ENCODE peak calls at places on chromosomes 12 and 14, in four cellular contexts. X is K562, A is HepG2, E is GM12878. O is an unnamed sample.

GRCh38 chr14:93981316-93981715 is 4.9 kb upstream of the ASB2 start:
- DNase-seq in E (no peak), X (no peak), A (no peak), O (no peak)

GRCh38 chr12:22667122-22667521 is 42.2 kb downstream of the ETNK1 start:
- DNase-seq in E (no peak), A (no peak), X (no peak), O (no peak)

GRCh38 chr12:97380440-97380839 is 82.2 kb upstream of the RMST start:
- DNase-seq in X (no peak), A (peak; percentile 63), E (no peak), O (no peak)

GRCh38 chr14:22164616-22165015 is 424.4 kb downstream of the DAD1 start:
- DNase-seq in A (no peak), E (no peak), X (no peak), O (no peak)

GRCh38 chr12:51970904-51971646 is 19.6 kb downstream of the ACVR1B start:
- DNase-seq in X (peak; percentile 59), E (peak; percentile 93), A (peak; percentile 45), O (peak; percentile 63)

GRCh38 chr12:40012709-40013108 is 93.2 kb downstream of the SLC2A13 start:
- DNase-seq in A (no peak), E (no peak), X (no peak), O (no peak)

GRCh38 chr12:66055837-66056319 is 74.7 kb downstream of the LLPH start:
- DNase-seq in E (peak; percentile 76), X (no peak), A (peak; percentile 50), O (no peak)

GRCh38 chr14:102795060-102795925 is 18.0 kb downstream of the TRAF3 start:
- DNase-seq in X (no peak), E (no peak), A (peak; percentile 82), O (no peak)

GRCh38 chr12:47214771-47215170 is 135.0 kb upstream of the AMIGO2 start:
- DNase-seq in X (no peak), E (no peak), A (no peak), O (no peak)

GRCh38 chr14:33464563-33464962 is 486.3 kb downstream of the EGLN3 start:
- DNase-seq in A (no peak), E (no peak), X (no peak), O (no peak)

GRCh38 chr14:64946310-64947045 is 3.9 kb upstream of the GPX2 start:
- DNase-seq in X (no peak), A (no peak), E (no peak), O (no peak)

GRCh38 chr14:29528889-29529288 is 398.8 kb downstream of the PRKD1 start:
- DNase-seq in E (no peak), A (no peak), X (no peak), O (no peak)
- TF ChIP-seq TCF7 in E (no peak), A (no peak), X (no peak), O (no peak)

GRCh38 chr12:75960086-75960910 is 71.3 kb downstream of the PHLDA1 start:
- DNase-seq in E (no peak), A (peak; percentile 81), X (no peak), O (peak; percentile 77)

GRCh38 chr12:75965661-75966060 is 65.9 kb downstream of the PHLDA1 start:
- DNase-seq in X (no peak), E (no peak), A (no peak), O (no peak)

GRCh38 chr12:75960954-75961661 is 70.5 kb downstream of the PHLDA1 start:
- DNase-seq in A (no peak), X (no peak), E (no peak), O (no peak)

GRCh38 chr12:75961878-75962277 is 69.7 kb downstream of the PHLDA1 start:
- DNase-seq in E (no peak), A (no peak), X (no peak), O (no peak)

DNA sequence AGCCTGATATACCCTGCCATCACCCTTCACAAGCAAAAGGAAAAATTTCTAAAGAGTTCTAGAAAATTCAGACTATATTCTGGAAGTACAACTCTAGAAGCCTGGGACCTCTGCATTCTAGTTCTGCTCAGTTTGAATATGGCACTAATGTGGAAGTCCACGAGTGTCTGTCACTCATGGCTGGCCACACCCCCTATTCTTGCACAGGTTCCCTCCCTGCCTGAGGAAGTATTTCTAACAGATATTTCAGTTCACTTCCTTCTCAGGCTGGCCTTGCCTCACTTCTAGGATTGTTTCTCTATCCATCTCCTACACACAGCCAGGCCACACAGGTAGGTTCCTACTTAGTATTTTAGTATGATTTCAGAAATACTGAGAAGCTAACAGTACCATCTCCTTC is 67.4 kb downstream of the PHLDA1 start:
- DNase-seq in E (no peak), X (no peak), A (no peak), O (no peak)
- TF ChIP-seq TCF7 in E (no peak), X (no peak), A (no peak), O (no peak)

GRCh38 chr12:56127888-56128668 is at the start of gene ESYT1:
- DNase-seq in X (peak; percentile 95), A (peak; percentile 100), E (peak; percentile 98), O (peak; percentile 99)

GRCh38 chr12:56128669-56129209 is 672 bp downstream of the ESYT1 start:
- DNase-seq in X (no peak), E (no peak), A (no peak), O (no peak)

GRCh38 chr12:56129210-56129691 is 1.2 kb downstream of the ESYT1 start:
- DNase-seq in A (no peak), X (peak; percentile 79), E (no peak), O (peak; percentile 73)

GRCh38 chr12:56127485-56127887 is 581 bp upstream of the ESYT1 start:
- DNase-seq in E (no peak), A (no peak), X (no peak), O (no peak)

DNA sequence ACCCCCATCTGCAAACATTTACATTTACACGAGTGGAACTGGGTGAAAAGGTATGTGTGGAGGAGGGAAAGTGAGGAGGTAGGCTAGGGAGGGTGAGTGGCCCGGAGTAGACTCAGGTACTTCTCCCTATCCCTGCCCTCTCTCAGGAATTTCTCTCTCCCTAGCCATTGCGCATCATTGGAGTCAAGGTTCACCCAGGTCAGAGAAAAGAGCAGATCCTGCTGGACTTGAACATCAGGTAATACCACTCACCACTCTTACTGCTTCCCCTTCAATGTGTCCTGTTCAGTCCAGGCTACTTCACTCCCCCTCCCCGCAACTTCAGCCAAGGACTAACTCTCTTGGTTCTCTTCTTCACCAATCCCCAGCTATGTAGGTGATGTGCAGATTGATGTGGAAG is 2.8 kb downstream of the ESYT1 start:
- DNase-seq in X (no peak), A (no peak), E (no peak), O (no peak)
- TF ChIP-seq TCF7 in X (no peak), A (no peak), E (no peak), O (no peak)

GRCh38 chr14:54312166-54312801 is 84.5 kb upstream of the CDKN3 start:
- DNase-seq in E (no peak), X (no peak), A (no peak), O (no peak)
- TF ChIP-seq TCF7 in E (no peak), X (no peak), A (no peak), O (no peak)

DNA sequence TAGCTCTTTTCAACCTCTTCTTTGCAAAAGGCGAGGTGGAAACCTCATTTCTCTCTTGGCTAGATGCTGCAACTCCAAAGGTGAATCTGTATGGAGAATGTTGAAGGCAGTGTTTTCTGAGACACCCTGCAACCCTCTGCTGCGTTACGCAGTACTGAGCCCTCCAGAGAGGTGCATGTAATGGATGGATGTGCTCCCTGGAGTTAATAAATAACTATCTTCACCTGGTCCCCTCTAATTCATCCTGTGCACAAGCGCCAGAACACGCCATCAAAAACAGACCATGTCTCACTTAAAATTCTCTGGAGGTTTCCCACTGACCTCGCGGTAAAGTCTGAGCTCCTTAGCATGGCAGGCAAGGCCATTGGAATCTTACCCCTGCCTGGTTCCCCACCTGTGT is 234.4 kb upstream of the PWP1 start:
- DNase-seq in X (no peak), E (no peak), A (no peak), O (no peak)
- TF ChIP-seq TCF7 in X (no peak), E (no peak), A (no peak), O (no peak)

GRCh38 chr12:123046431-123046830 is 66.0 kb downstream of the ARL6IP4 start:
- DNase-seq in E (no peak), A (no peak), X (no peak), O (no peak)

GRCh38 chr12:123044351-123044750 is 63.9 kb downstream of the ARL6IP4 start:
- DNase-seq in A (no peak), X (no peak), E (no peak), O (no peak)

GRCh38 chr12:123045678-123046077 is 65.2 kb downstream of the ARL6IP4 start:
- DNase-seq in E (no peak), A (no peak), X (no peak), O (no peak)

GRCh38 chr12:123049398-123050250 is 69.1 kb downstream of the ARL6IP4 start:
- DNase-seq in X (no peak), A (no peak), E (no peak), O (no peak)

DNA sequence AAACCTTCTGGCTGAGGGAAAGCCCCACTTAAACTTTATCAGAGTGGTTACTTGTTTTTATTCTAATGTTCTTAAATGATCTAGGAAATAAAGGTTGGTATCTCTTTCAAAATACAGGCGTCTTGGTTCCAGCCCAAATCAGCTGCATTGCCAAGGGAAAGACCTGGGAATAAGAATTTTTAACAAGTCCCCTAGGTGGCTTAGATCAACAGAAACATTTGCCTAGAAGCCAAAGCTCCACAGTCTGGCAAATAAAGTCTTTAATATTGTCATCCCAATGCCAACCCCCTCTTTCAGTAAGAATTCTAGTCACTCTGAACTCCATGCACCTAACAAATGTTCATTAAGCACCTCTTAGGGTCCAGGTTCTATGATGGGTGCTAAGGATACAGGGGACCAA is 66.8 kb downstream of the ARL6IP4 start:
- DNase-seq in A (no peak), X (no peak), E (no peak), O (no peak)
- TF ChIP-seq TCF7 in A (no peak), X (no peak), E (no peak), O (no peak)

DNA sequence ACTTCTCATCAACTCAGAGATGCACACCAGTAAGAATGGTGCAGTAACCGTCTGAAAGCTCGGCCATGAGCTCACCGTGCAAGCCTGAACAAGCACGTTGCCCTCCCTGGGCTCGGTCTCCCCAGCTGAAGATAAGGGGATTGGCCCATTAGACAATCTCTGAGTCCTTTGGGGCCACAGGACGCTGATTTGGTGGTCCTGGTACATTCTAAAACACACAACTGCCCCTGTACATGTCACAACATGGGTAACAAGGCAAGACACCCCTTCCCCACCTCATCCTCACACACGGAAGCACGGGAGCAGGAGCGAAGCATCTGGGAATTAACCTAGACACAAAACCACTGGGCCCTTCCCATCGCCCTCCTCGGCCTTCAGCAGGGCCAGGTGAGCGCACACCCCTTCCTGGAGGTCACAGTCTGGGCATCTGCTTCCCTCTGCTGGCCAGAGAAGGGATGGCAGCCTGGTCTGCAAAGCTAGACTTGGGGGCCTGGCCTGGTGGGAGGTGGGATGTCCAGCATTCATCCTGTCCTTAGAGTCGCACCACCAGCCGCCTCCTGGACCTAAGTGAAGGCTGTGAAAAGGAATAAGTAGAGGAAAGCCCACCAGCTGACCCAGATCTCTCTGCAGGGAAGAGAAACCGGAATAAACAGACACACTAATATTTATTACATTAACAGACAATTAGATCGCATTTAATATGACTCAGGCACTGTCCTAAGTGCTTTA is 18.9 kb upstream of the SMUG1 start:
- DNase-seq in A (peak; percentile 56), E (no peak), X (peak; percentile 89), O (peak; percentile 98)
- TF ChIP-seq TCF7 in A (no peak), E (no peak), X (no peak), O (no peak)

O was measured in WTC11.